ENCODE peak calls at places on chromosome 6, in six cellular contexts. One of them, this sample, is unnamed.

GRCh38 chr6:8238772-8239683 is 136.7 kb upstream of the EEF1E1 start:
- DNase-seq in lower lobe of right lung: no peak
- DNase-seq in SW 1271: no peak
- DNase-seq in NCI-H774: no peak
- DNase-seq in left kidney: peak
- DNase-seq in DMS 273 treated with DMSO at 0.1 percent for 48 hours: no peak
- DNase-seq in this sample: peak

GRCh38 chr6:106805771-106806170 is 168.8 kb downstream of the CD24 start:
- DNase-seq in SW 1271: no peak
- DNase-seq in DMS 273 treated with DMSO at 0.1 percent for 48 hours: no peak
- DNase-seq in NCI-H774: no peak
- DNase-seq in left kidney: no peak
- DNase-seq in lower lobe of right lung: no peak
- DNase-seq in this sample: no peak

GRCh38 chr6:43122146-43122545 is 46.0 kb downstream of the PTK7 start:
- DNase-seq in SW 1271: no peak
- DNase-seq in DMS 273 treated with DMSO at 0.1 percent for 48 hours: no peak
- DNase-seq in left kidney: no peak
- DNase-seq in NCI-H774: no peak
- DNase-seq in lower lobe of right lung: no peak
- DNase-seq in this sample: no peak

GRCh38 chr6:89693207-89693606 is 54.7 kb upstream of the LYRM2 start:
- DNase-seq in NCI-H774: no peak
- DNase-seq in DMS 273 treated with DMSO at 0.1 percent for 48 hours: no peak
- DNase-seq in SW 1271: no peak
- DNase-seq in left kidney: no peak
- DNase-seq in lower lobe of right lung: no peak
- DNase-seq in this sample: no peak

GRCh38 chr6:19669206-19669605 is 168.0 kb upstream of the ID4 start:
- DNase-seq in lower lobe of right lung: no peak
- DNase-seq in DMS 273 treated with DMSO at 0.1 percent for 48 hours: no peak
- DNase-seq in left kidney: no peak
- DNase-seq in SW 1271: no peak
- DNase-seq in NCI-H774: no peak
- DNase-seq in this sample: no peak

GRCh38 chr6:14730654-14731053 is 515.2 kb upstream of the JARID2 start:
- DNase-seq in lower lobe of right lung: no peak
- DNase-seq in DMS 273 treated with DMSO at 0.1 percent for 48 hours: no peak
- DNase-seq in SW 1271: no peak
- DNase-seq in left kidney: no peak
- DNase-seq in NCI-H774: no peak
- DNase-seq in this sample: no peak

GRCh38 chr6:157845493-157846259 is 22.6 kb downstream of the SNX9 start:
- DNase-seq in lower lobe of right lung: no peak
- DNase-seq in NCI-H774: no peak
- DNase-seq in left kidney: no peak
- DNase-seq in DMS 273 treated with DMSO at 0.1 percent for 48 hours: no peak
- DNase-seq in SW 1271: no peak
- DNase-seq in this sample: no peak

GRCh38 chr6:93786474-93787330 is 367.3 kb upstream of the EPHA7 start:
- DNase-seq in lower lobe of right lung: no peak
- DNase-seq in left kidney: peak
- DNase-seq in NCI-H774: no peak
- DNase-seq in DMS 273 treated with DMSO at 0.1 percent for 48 hours: no peak
- DNase-seq in SW 1271: no peak
- DNase-seq in this sample: peak

GRCh38 chr6:6346427-6346826 is 26.0 kb upstream of the F13A1 start:
- DNase-seq in lower lobe of right lung: no peak
- DNase-seq in left kidney: no peak
- DNase-seq in SW 1271: no peak
- DNase-seq in NCI-H774: no peak
- DNase-seq in DMS 273 treated with DMSO at 0.1 percent for 48 hours: no peak
- DNase-seq in this sample: no peak

GRCh38 chr6:104940881-104941693 is 15.8 kb upstream of the LIN28B start:
- DNase-seq in SW 1271: no peak
- DNase-seq in DMS 273 treated with DMSO at 0.1 percent for 48 hours: no peak
- DNase-seq in lower lobe of right lung: peak
- DNase-seq in NCI-H774: no peak
- DNase-seq in left kidney: peak
- DNase-seq in this sample: peak

GRCh38 chr6:144158133-144158532 is 7.8 kb downstream of the STX11 start:
- DNase-seq in NCI-H774: no peak
- DNase-seq in DMS 273 treated with DMSO at 0.1 percent for 48 hours: no peak
- DNase-seq in lower lobe of right lung: no peak
- DNase-seq in SW 1271: peak
- DNase-seq in left kidney: peak
- DNase-seq in this sample: peak

GRCh38 chr6:164097557-164098398 is 683.3 kb downstream of the QKI start:
- DNase-seq in NCI-H774: no peak
- DNase-seq in DMS 273 treated with DMSO at 0.1 percent for 48 hours: no peak
- DNase-seq in left kidney: peak
- DNase-seq in SW 1271: no peak
- DNase-seq in lower lobe of right lung: no peak
- DNase-seq in this sample: peak

GRCh38 chr6:134170844-134171243 is 118.4 kb upstream of the SLC2A12 start:
- DNase-seq in lower lobe of right lung: no peak
- DNase-seq in left kidney: peak
- DNase-seq in NCI-H774: no peak
- DNase-seq in DMS 273 treated with DMSO at 0.1 percent for 48 hours: no peak
- DNase-seq in SW 1271: no peak
- DNase-seq in this sample: no peak

GRCh38 chr6:138736640-138737039 is 36.9 kb upstream of the CCDC28A start:
- DNase-seq in NCI-H774: no peak
- DNase-seq in left kidney: no peak
- DNase-seq in DMS 273 treated with DMSO at 0.1 percent for 48 hours: no peak
- DNase-seq in lower lobe of right lung: no peak
- DNase-seq in SW 1271: no peak
- DNase-seq in this sample: no peak

GRCh38 chr6:90811596-90812226 is 224.8 kb upstream of the MAP3K7 start:
- DNase-seq in left kidney: peak
- DNase-seq in DMS 273 treated with DMSO at 0.1 percent for 48 hours: no peak
- DNase-seq in SW 1271: no peak
- DNase-seq in lower lobe of right lung: no peak
- DNase-seq in NCI-H774: peak
- DNase-seq in this sample: no peak

GRCh38 chr6:73558624-73559398 is 38.0 kb upstream of the EEF1A1 start:
- DNase-seq in SW 1271: no peak
- DNase-seq in DMS 273 treated with DMSO at 0.1 percent for 48 hours: no peak
- DNase-seq in NCI-H774: no peak
- DNase-seq in left kidney: no peak
- DNase-seq in lower lobe of right lung: no peak
- DNase-seq in this sample: no peak

GRCh38 chr6:149931501-149931900 is 8.6 kb upstream of the RAET1G start:
- DNase-seq in lower lobe of right lung: no peak
- DNase-seq in SW 1271: no peak
- DNase-seq in DMS 273 treated with DMSO at 0.1 percent for 48 hours: no peak
- DNase-seq in left kidney: no peak
- DNase-seq in NCI-H774: no peak
- DNase-seq in this sample: no peak

GRCh38 chr6:168171673-168172352 is 92.8 kb upstream of the FRMD1 start:
- DNase-seq in DMS 273 treated with DMSO at 0.1 percent for 48 hours: no peak
- DNase-seq in NCI-H774: no peak
- DNase-seq in SW 1271: no peak
- DNase-seq in lower lobe of right lung: no peak
- DNase-seq in left kidney: no peak
- DNase-seq in this sample: peak

GRCh38 chr6:143236151-143236788 is 175.6 kb downstream of the AIG1 start:
- DNase-seq in DMS 273 treated with DMSO at 0.1 percent for 48 hours: peak
- DNase-seq in left kidney: no peak
- DNase-seq in SW 1271: no peak
- DNase-seq in lower lobe of right lung: no peak
- DNase-seq in NCI-H774: no peak
- DNase-seq in this sample: peak

GRCh38 chr6:149320745-149321240 is 3.3 kb downstream of the TAB2 start:
- DNase-seq in left kidney: no peak
- DNase-seq in DMS 273 treated with DMSO at 0.1 percent for 48 hours: no peak
- DNase-seq in SW 1271: no peak
- DNase-seq in NCI-H774: no peak
- DNase-seq in lower lobe of right lung: no peak
- DNase-seq in this sample: no peak

GRCh38 chr6:37699138-37699766 is 1.6 kb upstream of the MDGA1 start:
- DNase-seq in SW 1271: no peak
- DNase-seq in left kidney: no peak
- DNase-seq in DMS 273 treated with DMSO at 0.1 percent for 48 hours: no peak
- DNase-seq in lower lobe of right lung: no peak
- DNase-seq in NCI-H774: no peak
- DNase-seq in this sample: no peak

GRCh38 chr6:15184441-15184861 is 61.4 kb upstream of the JARID2 start:
- DNase-seq in NCI-H774: no peak
- DNase-seq in lower lobe of right lung: no peak
- DNase-seq in DMS 273 treated with DMSO at 0.1 percent for 48 hours: no peak
- DNase-seq in SW 1271: no peak
- DNase-seq in left kidney: no peak
- DNase-seq in this sample: no peak

GRCh38 chr6:79234150-79235022 is at the start of gene HMGN3:
- DNase-seq in DMS 273 treated with DMSO at 0.1 percent for 48 hours: peak
- DNase-seq in NCI-H774: peak
- DNase-seq in SW 1271: peak
- DNase-seq in lower lobe of right lung: peak
- DNase-seq in left kidney: peak
- DNase-seq in this sample: peak

GRCh38 chr6:54010340-54011276 is 100.6 kb upstream of the MLIP start:
- DNase-seq in NCI-H774: no peak
- DNase-seq in lower lobe of right lung: no peak
- DNase-seq in SW 1271: no peak
- DNase-seq in left kidney: peak
- DNase-seq in DMS 273 treated with DMSO at 0.1 percent for 48 hours: no peak
- DNase-seq in this sample: no peak

GRCh38 chr6:83221886-83222479 is 28.8 kb downstream of the RWDD2A start:
- DNase-seq in SW 1271: no peak
- DNase-seq in NCI-H774: peak
- DNase-seq in lower lobe of right lung: no peak
- DNase-seq in DMS 273 treated with DMSO at 0.1 percent for 48 hours: peak
- DNase-seq in left kidney: peak
- DNase-seq in this sample: peak

GRCh38 chr6:12545837-12546658 is 170.5 kb upstream of the PHACTR1 start:
- DNase-seq in SW 1271: peak
- DNase-seq in lower lobe of right lung: no peak
- DNase-seq in DMS 273 treated with DMSO at 0.1 percent for 48 hours: no peak
- DNase-seq in left kidney: no peak
- DNase-seq in NCI-H774: no peak
- DNase-seq in this sample: no peak

GRCh38 chr6:167722634-167723309 is 103.9 kb upstream of the AFDN start:
- DNase-seq in left kidney: no peak
- DNase-seq in DMS 273 treated with DMSO at 0.1 percent for 48 hours: no peak
- DNase-seq in SW 1271: no peak
- DNase-seq in lower lobe of right lung: no peak
- DNase-seq in NCI-H774: no peak
- DNase-seq in this sample: no peak

GRCh38 chr6:3442444-3443220 is 14.2 kb downstream of the SLC22A23 start:
- DNase-seq in lower lobe of right lung: no peak
- DNase-seq in NCI-H774: no peak
- DNase-seq in SW 1271: no peak
- DNase-seq in left kidney: no peak
- DNase-seq in DMS 273 treated with DMSO at 0.1 percent for 48 hours: no peak
- DNase-seq in this sample: peak

GRCh38 chr6:154289818-154290508 is 66.6 kb downstream of the IPCEF1 start:
- DNase-seq in NCI-H774: no peak
- DNase-seq in SW 1271: no peak
- DNase-seq in lower lobe of right lung: no peak
- DNase-seq in left kidney: no peak
- DNase-seq in DMS 273 treated with DMSO at 0.1 percent for 48 hours: no peak
- DNase-seq in this sample: peak

GRCh38 chr6:116387374-116387773 is 16.6 kb downstream of the DSE start:
- DNase-seq in lower lobe of right lung: no peak
- DNase-seq in SW 1271: peak
- DNase-seq in DMS 273 treated with DMSO at 0.1 percent for 48 hours: no peak
- DNase-seq in NCI-H774: no peak
- DNase-seq in left kidney: no peak
- DNase-seq in this sample: no peak

GRCh38 chr6:3284436-3284876 is 25.7 kb downstream of the PSMG4 start:
- DNase-seq in left kidney: no peak
- DNase-seq in NCI-H774: no peak
- DNase-seq in DMS 273 treated with DMSO at 0.1 percent for 48 hours: no peak
- DNase-seq in SW 1271: no peak
- DNase-seq in lower lobe of right lung: no peak
- DNase-seq in this sample: no peak

GRCh38 chr6:82410151-82410621 is 46.6 kb downstream of the TPBG start:
- DNase-seq in SW 1271: no peak
- DNase-seq in DMS 273 treated with DMSO at 0.1 percent for 48 hours: no peak
- DNase-seq in left kidney: no peak
- DNase-seq in lower lobe of right lung: no peak
- DNase-seq in NCI-H774: no peak
- DNase-seq in this sample: no peak